ENCODE peak calls at places on chromosomes 5 and 9, in four cellular contexts. One of them, this sample, is unnamed.

GRCh38 chr5:107463731-107464130 is 207.0 kb downstream of the EFNA5 start:
- DNase-seq in erythroblast: no peak
- DNase-seq in NCI-H82: no peak
- DNase-seq in tibial artery: no peak
- DNase-seq in this sample: no peak

GRCh38 chr5:147208134-147208533 is 26.7 kb upstream of the STK32A start:
- DNase-seq in erythroblast: no peak
- DNase-seq in NCI-H82: no peak
- DNase-seq in tibial artery: no peak
- DNase-seq in this sample: no peak

GRCh38 chr9:104993291-104993963 is 65.5 kb upstream of the ABCA1 start:
- DNase-seq in NCI-H82: no peak
- DNase-seq in erythroblast: peak
- DNase-seq in tibial artery: peak
- DNase-seq in this sample: peak

GRCh38 chr5:106380736-106381135 is 1290.0 kb downstream of the EFNA5 start:
- DNase-seq in NCI-H82: no peak
- DNase-seq in erythroblast: no peak
- DNase-seq in tibial artery: no peak
- DNase-seq in this sample: no peak

GRCh38 chr5:169390265-169390664 is 89.3 kb upstream of the SLIT3 start:
- DNase-seq in tibial artery: no peak
- DNase-seq in NCI-H82: no peak
- DNase-seq in erythroblast: no peak
- DNase-seq in this sample: no peak

GRCh38 chr9:130870491-130871381 is 25.9 kb downstream of the QRFP start:
- DNase-seq in erythroblast: no peak
- DNase-seq in tibial artery: no peak
- DNase-seq in NCI-H82: no peak
- DNase-seq in this sample: no peak

GRCh38 chr5:154446183-154447073 is 631 bp downstream of the SAP30L start:
- DNase-seq in erythroblast: peak
- DNase-seq in NCI-H82: peak
- DNase-seq in tibial artery: peak
- DNase-seq in this sample: peak

GRCh38 chr5:82183828-82184227 is 94.3 kb downstream of the RPS23 start:
- DNase-seq in NCI-H82: no peak
- DNase-seq in erythroblast: no peak
- DNase-seq in tibial artery: no peak
- DNase-seq in this sample: no peak

GRCh38 chr5:34053133-34053532 is 10.1 kb upstream of the C1QTNF3 start:
- DNase-seq in tibial artery: no peak
- DNase-seq in NCI-H82: no peak
- DNase-seq in erythroblast: no peak
- DNase-seq in this sample: no peak

GRCh38 chr5:179312557-179313235 is 32.6 kb downstream of the ADAMTS2 start:
- DNase-seq in tibial artery: no peak
- DNase-seq in erythroblast: no peak
- DNase-seq in NCI-H82: no peak
- DNase-seq in this sample: no peak

GRCh38 chr9:134306583-134307222 is 19.6 kb upstream of the RXRA start:
- DNase-seq in erythroblast: no peak
- DNase-seq in NCI-H82: no peak
- DNase-seq in tibial artery: no peak
- DNase-seq in this sample: no peak

GRCh38 chr5:176784218-176785165 is 25.9 kb upstream of the UNC5A start:
- DNase-seq in erythroblast: no peak
- DNase-seq in NCI-H82: peak
- DNase-seq in tibial artery: no peak
- DNase-seq in this sample: no peak

GRCh38 chr9:136075881-136076678 is 19.0 kb downstream of the NACC2 start:
- DNase-seq in erythroblast: no peak
- DNase-seq in tibial artery: no peak
- DNase-seq in NCI-H82: no peak
- DNase-seq in this sample: no peak

GRCh38 chr5:159099049-159099760 is 511 bp downstream of the EBF1 start:
- DNase-seq in tibial artery: no peak
- DNase-seq in NCI-H82: peak
- DNase-seq in erythroblast: peak
- DNase-seq in this sample: no peak

GRCh38 chr9:83339435-83339834 is 198.8 kb downstream of the FRMD3 start:
- DNase-seq in tibial artery: no peak
- DNase-seq in erythroblast: no peak
- DNase-seq in NCI-H82: no peak
- DNase-seq in this sample: no peak

GRCh38 chr9:7780261-7780988 is 19.2 kb downstream of the DMAC1 start:
- DNase-seq in tibial artery: no peak
- DNase-seq in erythroblast: no peak
- DNase-seq in NCI-H82: peak
- DNase-seq in this sample: no peak

GRCh38 chr5:61289241-61289640 is 42.8 kb upstream of the ZSWIM6 start:
- DNase-seq in tibial artery: no peak
- DNase-seq in erythroblast: no peak
- DNase-seq in NCI-H82: no peak
- DNase-seq in this sample: no peak

GRCh38 chr5:172866802-172867748 is 33.0 kb downstream of the ERGIC1 start:
- DNase-seq in NCI-H82: no peak
- DNase-seq in tibial artery: peak
- DNase-seq in erythroblast: no peak
- DNase-seq in this sample: no peak

GRCh38 chr5:142734904-142735190 is 35.3 kb upstream of the ARHGAP26 start:
- DNase-seq in erythroblast: no peak
- DNase-seq in NCI-H82: no peak
- DNase-seq in tibial artery: no peak
- DNase-seq in this sample: no peak